ENCODE peak calls at places on chromosomes 3 and 15, in four cellular contexts. One of them, this sample, is unnamed.

GRCh38 chr15:88708256-88709054 is 69.6 kb downstream of the ISG20 start:
- DNase-seq in HepG2: no peak
- DNase-seq in IMR-90: no peak
- DNase-seq in K562: no peak
- DNase-seq in this sample: no peak

GRCh38 chr3:124514681-124515080 is 215.6 kb upstream of the UMPS start:
- DNase-seq in HepG2: no peak
- DNase-seq in IMR-90: no peak
- DNase-seq in K562: no peak
- DNase-seq in this sample: no peak

GRCh38 chr3:61663728-61664492 is 102.5 kb downstream of the PTPRG start:
- DNase-seq in HepG2: no peak
- DNase-seq in IMR-90: peak
- DNase-seq in K562: no peak
- DNase-seq in this sample: peak

GRCh38 chr15:41678742-41679141 is 18.5 kb downstream of the MGA start:
- DNase-seq in HepG2: no peak
- DNase-seq in IMR-90: no peak
- DNase-seq in K562: no peak
- DNase-seq in this sample: no peak

GRCh38 chr15:42286445-42287029 is 13.3 kb upstream of the TMEM87A start:
- DNase-seq in HepG2: peak
- DNase-seq in IMR-90: peak
- DNase-seq in K562: no peak
- DNase-seq in this sample: no peak

GRCh38 chr15:56732135-56732880 is 1.0 kb downstream of the ZNF280D start:
- DNase-seq in HepG2: peak
- DNase-seq in IMR-90: peak
- DNase-seq in K562: no peak
- DNase-seq in this sample: peak

GRCh38 chr3:87626471-87626995 is 350.1 kb upstream of the POU1F1 start:
- DNase-seq in HepG2: no peak
- DNase-seq in IMR-90: no peak
- DNase-seq in K562: no peak
- DNase-seq in this sample: no peak

GRCh38 chr15:67241132-67241855 is 13.2 kb downstream of the AAGAB start:
- DNase-seq in HepG2: no peak
- DNase-seq in IMR-90: no peak
- DNase-seq in K562: no peak
- DNase-seq in this sample: no peak

GRCh38 chr3:69288161-69288895 is 97.6 kb downstream of the FRMD4B start:
- DNase-seq in HepG2: no peak
- DNase-seq in IMR-90: no peak
- DNase-seq in K562: no peak
- DNase-seq in this sample: no peak

GRCh38 chr3:50057756-50058155 is 31.0 kb upstream of the RBM5 start:
- DNase-seq in HepG2: no peak
- DNase-seq in IMR-90: no peak
- DNase-seq in K562: no peak
- DNase-seq in this sample: no peak

GRCh38 chr15:52288051-52288942 is 7.3 kb downstream of the MYO5C start:
- DNase-seq in HepG2: peak
- DNase-seq in IMR-90: peak
- DNase-seq in K562: no peak
- DNase-seq in this sample: peak

GRCh38 chr3:37509069-37509468 is 334.7 kb upstream of the LRRFIP2 start:
- DNase-seq in HepG2: no peak
- DNase-seq in IMR-90: no peak
- DNase-seq in K562: no peak
- DNase-seq in this sample: no peak

GRCh38 chr15:89494941-89495637 is 1.3 kb downstream of the RHCG start:
- DNase-seq in HepG2: no peak
- DNase-seq in IMR-90: no peak
- DNase-seq in K562: peak
- DNase-seq in this sample: peak

GRCh38 chr3:4061201-4061600 is 242.0 kb upstream of the SETMAR start:
- DNase-seq in HepG2: no peak
- DNase-seq in IMR-90: no peak
- DNase-seq in K562: no peak
- DNase-seq in this sample: no peak

GRCh38 chr3:138023754-138024153 is 13.8 kb downstream of the CLDN18 start:
- DNase-seq in HepG2: no peak
- DNase-seq in IMR-90: no peak
- DNase-seq in K562: no peak
- DNase-seq in this sample: no peak

GRCh38 chr15:69723404-69724097 is 270.9 kb downstream of the RPLP1 start:
- DNase-seq in HepG2: no peak
- DNase-seq in IMR-90: no peak
- DNase-seq in K562: no peak
- DNase-seq in this sample: no peak

GRCh38 chr15:25705430-25706115 is 157.6 kb downstream of the ATP10A start:
- DNase-seq in HepG2: no peak
- DNase-seq in IMR-90: peak
- DNase-seq in K562: no peak
- DNase-seq in this sample: no peak

GRCh38 chr3:172034786-172035685 is 4.3 kb upstream of the FNDC3B start:
- DNase-seq in HepG2: no peak
- DNase-seq in IMR-90: peak
- DNase-seq in K562: peak
- DNase-seq in this sample: peak

GRCh38 chr3:175346573-175347356 is 487.6 kb downstream of the NAALADL2 start:
- DNase-seq in HepG2: no peak
- DNase-seq in IMR-90: peak
- DNase-seq in K562: no peak
- DNase-seq in this sample: no peak

GRCh38 chr3:31562525-31562924 is 29.8 kb downstream of the STT3B start:
- DNase-seq in HepG2: no peak
- DNase-seq in IMR-90: no peak
- DNase-seq in K562: no peak
- DNase-seq in this sample: no peak

GRCh38 chr3:181103605-181104004 is 114.1 kb upstream of the DNAJC19 start:
- DNase-seq in HepG2: peak
- DNase-seq in IMR-90: no peak
- DNase-seq in K562: peak
- DNase-seq in this sample: no peak

GRCh38 chr3:4805662-4806061 is 173.6 kb upstream of the BHLHE40 start:
- DNase-seq in HepG2: no peak
- DNase-seq in IMR-90: no peak
- DNase-seq in K562: no peak
- DNase-seq in this sample: no peak

GRCh38 chr3:72171946-72172345 is 387.0 kb upstream of the PROK2 start:
- DNase-seq in HepG2: no peak
- DNase-seq in IMR-90: no peak
- DNase-seq in K562: no peak
- DNase-seq in this sample: no peak

GRCh38 chr3:114711321-114711891 is 417.6 kb downstream of the TIGIT start:
- DNase-seq in HepG2: no peak
- DNase-seq in IMR-90: no peak
- DNase-seq in K562: no peak
- DNase-seq in this sample: no peak

GRCh38 chr3:195226445-195226844 is 44.5 kb downstream of the XXYLT1 start:
- DNase-seq in HepG2: no peak
- DNase-seq in IMR-90: no peak
- DNase-seq in K562: no peak
- DNase-seq in this sample: no peak

GRCh38 chr3:121989943-121990342 is 32.1 kb downstream of the ILDR1 start:
- DNase-seq in HepG2: no peak
- DNase-seq in IMR-90: no peak
- DNase-seq in K562: no peak
- DNase-seq in this sample: no peak

GRCh38 chr3:169145551-169145950 is 518.0 kb downstream of the MECOM start:
- DNase-seq in HepG2: no peak
- DNase-seq in IMR-90: no peak
- DNase-seq in K562: no peak
- DNase-seq in this sample: no peak

GRCh38 chr3:169148448-169149348 is 514.8 kb downstream of the MECOM start:
- DNase-seq in HepG2: no peak
- DNase-seq in IMR-90: no peak
- DNase-seq in K562: peak
- DNase-seq in this sample: no peak

GRCh38 chr3:169146866-169147245 is 516.7 kb downstream of the MECOM start:
- DNase-seq in HepG2: no peak
- DNase-seq in IMR-90: peak
- DNase-seq in K562: no peak
- DNase-seq in this sample: no peak

GRCh38 chr3:169146112-169146665 is 517.3 kb downstream of the MECOM start:
- DNase-seq in HepG2: no peak
- DNase-seq in IMR-90: peak
- DNase-seq in K562: peak
- DNase-seq in this sample: peak

DNA sequence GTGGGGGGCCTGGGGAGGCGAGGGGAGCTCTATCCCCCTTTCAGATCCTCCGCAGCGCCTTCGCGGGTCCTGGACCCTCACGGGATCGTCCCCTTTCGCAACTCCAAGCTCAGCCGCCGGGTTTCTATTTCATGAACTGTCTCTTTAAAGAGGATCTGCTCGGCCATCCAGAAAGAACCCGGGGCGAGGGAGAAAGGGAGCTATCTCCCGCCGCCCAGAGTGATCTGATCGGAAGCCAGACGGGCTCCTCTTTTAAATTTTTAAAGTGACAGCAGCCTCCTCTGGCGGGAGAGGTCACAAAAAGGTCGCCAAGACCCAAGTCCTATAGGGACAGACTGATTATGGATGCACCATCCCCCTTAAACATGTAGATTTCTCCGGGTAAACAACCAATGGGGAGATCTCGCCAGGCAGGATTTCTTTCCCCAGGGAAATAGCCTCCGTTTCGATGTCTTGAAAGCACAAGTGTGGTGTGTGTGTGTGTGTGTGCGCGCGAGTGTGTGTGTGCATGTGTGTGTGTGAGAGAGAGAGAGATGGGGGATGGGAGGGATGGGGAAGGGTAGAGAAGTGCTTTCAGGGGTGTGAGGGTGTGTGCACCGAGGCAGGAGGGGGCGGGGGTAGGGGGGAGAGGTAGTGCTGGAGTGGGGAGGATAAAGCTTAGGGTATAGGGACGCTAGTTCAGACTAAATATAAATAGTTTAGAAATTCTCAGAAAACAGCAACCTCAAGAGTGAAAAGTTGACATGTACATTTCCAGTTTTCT is 516.1 kb downstream of the MECOM start:
- DNase-seq in HepG2: no peak
- DNase-seq in IMR-90: peak
- DNase-seq in K562: peak
- DNase-seq in this sample: peak
- TF ChIP-seq MAZ in HepG2: no peak
- TF ChIP-seq MAZ in IMR-90: no peak
- TF ChIP-seq MAZ in K562: no peak
- TF ChIP-seq MAZ in this sample: no peak

DNA sequence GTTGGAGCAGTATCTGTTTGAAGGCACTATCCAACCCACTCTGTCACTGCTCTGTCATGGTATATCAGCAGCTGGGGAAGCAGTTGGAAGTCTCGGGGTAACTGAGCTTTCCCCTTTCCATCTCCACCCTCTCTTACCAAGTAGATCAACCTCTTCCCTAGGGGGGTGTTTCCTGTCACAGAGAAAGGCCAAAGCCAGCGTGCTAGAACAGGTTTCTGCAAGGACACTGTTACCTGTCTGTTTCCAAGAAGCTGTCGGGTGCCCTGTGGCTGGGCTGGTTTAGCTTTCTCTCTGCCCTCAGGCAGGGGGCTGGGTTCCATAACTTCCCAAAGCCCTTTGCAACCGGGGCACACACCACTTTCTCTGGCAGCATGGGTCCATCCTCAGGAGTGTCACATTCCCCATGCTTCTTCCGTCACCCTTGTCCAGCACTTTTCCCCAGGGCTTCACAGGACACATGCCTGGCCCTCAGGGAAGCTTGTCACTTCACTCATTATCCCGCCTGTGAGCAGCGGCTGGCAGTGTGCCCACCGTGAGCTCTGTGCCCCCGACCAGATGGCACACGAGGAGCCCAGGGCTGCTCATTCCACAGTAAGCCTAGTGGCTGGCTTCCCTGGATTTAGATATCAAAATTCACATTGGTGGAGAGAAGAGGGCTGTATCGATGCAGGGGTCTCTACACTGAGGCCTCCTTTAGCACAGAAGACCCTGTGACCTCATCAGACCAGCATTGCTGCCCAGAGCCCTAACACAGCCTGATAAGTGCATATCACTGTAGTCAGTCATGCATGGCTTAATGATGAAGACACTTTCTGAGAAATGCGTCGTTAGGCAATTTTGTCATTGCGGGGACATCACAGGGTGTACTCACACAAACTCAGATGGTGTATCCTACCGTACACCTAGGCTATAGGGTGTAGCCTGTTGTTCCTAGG is 205.8 kb downstream of the SLCO3A1 start:
- DNase-seq in HepG2: no peak
- DNase-seq in IMR-90: no peak
- DNase-seq in K562: no peak
- DNase-seq in this sample: no peak
- TF ChIP-seq MAZ in HepG2: no peak
- TF ChIP-seq MAZ in IMR-90: no peak
- TF ChIP-seq MAZ in K562: no peak
- TF ChIP-seq MAZ in this sample: no peak

DNA sequence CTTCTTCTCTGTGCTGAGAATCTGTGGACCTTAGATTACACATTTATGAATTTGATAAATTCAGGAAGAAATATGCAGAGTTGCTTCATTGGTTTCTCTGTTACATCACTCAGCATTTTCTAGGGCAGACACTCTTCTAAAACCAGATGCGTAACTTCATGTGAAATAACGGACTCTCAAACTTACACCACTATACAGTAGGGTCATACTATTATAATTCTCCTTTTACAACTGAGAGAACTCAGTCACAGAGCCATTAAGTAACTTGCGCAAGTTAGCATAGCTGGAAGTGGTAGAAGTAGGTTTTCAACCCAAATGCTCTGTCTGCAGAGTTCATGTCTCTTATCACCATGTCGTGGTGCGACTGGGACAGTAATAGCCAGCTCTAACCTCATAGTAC is 5.7 kb downstream of the TMEM207 start:
- DNase-seq in HepG2: no peak
- DNase-seq in IMR-90: no peak
- DNase-seq in K562: no peak
- DNase-seq in this sample: no peak
- TF ChIP-seq MAZ in HepG2: no peak
- TF ChIP-seq MAZ in IMR-90: no peak
- TF ChIP-seq MAZ in K562: no peak
- TF ChIP-seq MAZ in this sample: no peak

DNA sequence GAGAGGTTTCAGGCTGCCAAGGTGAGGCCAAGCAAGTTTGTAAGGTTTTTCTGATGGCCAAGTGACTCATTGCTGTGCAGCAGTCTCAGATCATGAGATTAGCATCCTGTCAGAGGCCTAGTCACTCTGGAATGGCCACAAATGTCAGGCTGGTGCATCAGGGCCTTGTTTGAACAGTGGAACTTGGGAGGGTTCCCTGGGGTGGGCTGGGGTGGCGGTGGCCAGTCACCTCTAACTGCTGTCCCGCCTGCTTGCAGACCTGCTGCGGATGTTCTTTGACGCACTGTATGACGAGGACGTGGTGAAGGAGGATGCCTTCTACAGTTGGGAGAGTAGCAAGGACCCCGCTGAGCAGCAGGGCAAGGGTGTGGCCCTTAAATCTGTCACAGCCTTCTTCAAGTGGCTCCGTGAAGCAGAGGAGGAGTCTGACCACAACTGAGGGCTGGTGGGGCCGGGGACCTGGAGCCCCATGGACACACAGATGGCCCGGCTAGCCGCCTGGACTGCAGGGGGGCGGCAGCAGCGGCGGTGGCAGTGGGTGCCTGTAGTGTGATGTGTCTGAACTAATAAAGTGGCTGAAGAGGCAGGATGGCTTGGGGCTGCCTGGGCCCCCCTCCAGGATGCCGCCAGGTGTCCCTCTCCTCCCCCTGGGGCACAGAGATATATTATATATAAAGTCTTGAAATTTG is 2.8 kb upstream of the FAM131A start:
- DNase-seq in HepG2: no peak
- DNase-seq in IMR-90: peak
- DNase-seq in K562: no peak
- DNase-seq in this sample: peak
- TF ChIP-seq MAZ in HepG2: no peak
- TF ChIP-seq MAZ in IMR-90: peak
- TF ChIP-seq MAZ in K562: no peak
- TF ChIP-seq MAZ in this sample: no peak